ENCODE peak calls at places on chromosomes 13 and 19, in ten cellular contexts. P, B, R, Y, O, K, J, I, A and M are unnamed samples.

GRCh38 chr19:45693168-45693788 is 812 bp downstream of the QPCTL start:
- DNase-seq in P (peak; percentile 79), B (peak; percentile 74), R (peak; percentile 89), Y (peak; percentile 74), O (peak; percentile 21), K (peak; percentile 92), J (peak; percentile 92), I (peak; percentile 27), A (peak; percentile 50), M (peak; percentile 80)

GRCh38 chr19:40640744-40641143 is 39.6 kb downstream of the LTBP4 start:
- DNase-seq in P (no peak), B (peak; percentile 44), R (no peak), Y (peak; percentile 67), O (no peak), K (no peak), J (no peak), I (peak; percentile 37), A (peak; percentile 48), M (no peak)

GRCh38 chr13:84870190-84870589 is 929.0 kb downstream of the SLITRK6 start:
- DNase-seq in P (no peak), B (no peak), R (no peak), Y (no peak), O (no peak), K (peak; percentile 42), J (no peak), I (no peak), A (no peak), M (no peak)

GRCh38 chr13:97211357-97211756 is 10.8 kb upstream of the MBNL2 start:
- DNase-seq in P (no peak), B (no peak), R (no peak), Y (no peak), O (no peak), K (no peak), J (no peak), I (peak; percentile 67), A (peak; percentile 67), M (no peak)

GRCh38 chr19:57664269-57665127 is 4.2 kb upstream of the ZSCAN4 start:
- DNase-seq in P (peak; percentile 46), B (peak; percentile 76), R (peak; percentile 65), Y (peak; percentile 42), O (no peak), K (peak; percentile 71), J (peak; percentile 49), I (peak; percentile 27), A (peak; percentile 50), M (peak; percentile 46)

GRCh38 chr13:43389573-43389972 is 366.2 kb downstream of the DNAJC15 start:
- DNase-seq in P (peak; percentile 2), B (peak; percentile 34), R (no peak), Y (peak; percentile 46), O (no peak), K (no peak), J (no peak), I (no peak), A (no peak), M (no peak)

GRCh38 chr13:31885994-31886393 is 145.6 kb upstream of the FRY start:
- DNase-seq in P (no peak), B (peak; percentile 39), R (no peak), Y (peak; percentile 49), O (no peak), K (no peak), J (no peak), I (no peak), A (peak; percentile 28), M (no peak)

GRCh38 chr13:112065867-112066623 is 904 bp upstream of the SOX1 start:
- DNase-seq in P (no peak), B (no peak), R (no peak), Y (no peak), O (no peak), K (peak; percentile 83), J (no peak), I (no peak), A (no peak), M (no peak)

GRCh38 chr13:86585826-86586225 is 786.6 kb upstream of the SLITRK6 start:
- DNase-seq in P (peak; percentile 53), B (peak; percentile 95), R (no peak), Y (no peak), O (no peak), K (no peak), J (no peak), I (peak; percentile 78), A (peak; percentile 83), M (no peak)

GRCh38 chr13:70023506-70023905 is 84.1 kb upstream of the ATXN8OS start:
- DNase-seq in P (no peak), B (no peak), R (no peak), Y (no peak), O (no peak), K (no peak), J (no peak), I (no peak), A (no peak), M (no peak)

GRCh38 chr13:99704390-99704789 is 203.1 kb downstream of the TM9SF2 start:
- DNase-seq in P (no peak), B (no peak), R (no peak), Y (no peak), O (no peak), K (no peak), J (no peak), I (no peak), A (no peak), M (no peak)

GRCh38 chr19:35549174-35549788 is 3.9 kb downstream of the TMEM147 start:
- DNase-seq in P (peak; percentile 93), B (peak; percentile 81), R (no peak), Y (peak; percentile 78), O (no peak), K (peak; percentile 98), J (peak; percentile 72), I (no peak), A (peak; percentile 50), M (peak; percentile 43)

GRCh38 chr13:30702006-30702405 is 33.3 kb upstream of the ALOX5AP start:
- DNase-seq in P (no peak), B (no peak), R (no peak), Y (no peak), O (no peak), K (no peak), J (no peak), I (no peak), A (no peak), M (no peak)

GRCh38 chr13:43020794-43021193 is 2.6 kb upstream of the DNAJC15 start:
- DNase-seq in P (no peak), B (no peak), R (no peak), Y (no peak), O (no peak), K (no peak), J (no peak), I (no peak), A (no peak), M (no peak)

GRCh38 chr19:35073941-35074340 is 32.4 kb downstream of the HPN start:
- DNase-seq in P (no peak), B (no peak), R (no peak), Y (no peak), O (no peak), K (no peak), J (no peak), I (no peak), A (no peak), M (no peak)

DNA sequence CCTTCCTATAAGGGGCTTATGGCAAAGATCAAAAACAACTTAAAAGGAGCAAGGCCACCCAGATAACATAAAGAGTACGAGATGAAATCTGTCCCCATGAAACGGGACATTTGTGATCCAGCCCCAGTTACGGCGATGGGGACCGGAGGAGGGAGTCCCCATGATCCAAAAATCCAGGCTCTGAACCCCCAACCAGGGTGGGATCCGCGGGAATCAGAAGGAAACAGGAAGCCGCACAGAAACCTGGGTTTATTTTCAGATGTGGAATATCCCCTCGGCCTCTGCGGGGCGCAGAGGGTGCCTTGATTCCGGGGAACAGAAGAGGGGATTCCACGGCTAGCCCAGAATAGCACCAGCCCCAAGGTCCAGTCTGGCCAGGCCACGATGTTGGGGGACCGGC is 5.0 kb downstream of the PTPRS start:
- DNase-seq in P (no peak), B (no peak), R (no peak), Y (no peak), O (no peak), K (no peak), J (no peak), I (no peak), A (no peak), M (no peak)
- TF ChIP-seq CTCF in P (no peak), B (no peak), R (no peak), Y (no peak), O (no peak), K (no peak), J (no peak), I (no peak), A (no peak), M (no peak)

DNA sequence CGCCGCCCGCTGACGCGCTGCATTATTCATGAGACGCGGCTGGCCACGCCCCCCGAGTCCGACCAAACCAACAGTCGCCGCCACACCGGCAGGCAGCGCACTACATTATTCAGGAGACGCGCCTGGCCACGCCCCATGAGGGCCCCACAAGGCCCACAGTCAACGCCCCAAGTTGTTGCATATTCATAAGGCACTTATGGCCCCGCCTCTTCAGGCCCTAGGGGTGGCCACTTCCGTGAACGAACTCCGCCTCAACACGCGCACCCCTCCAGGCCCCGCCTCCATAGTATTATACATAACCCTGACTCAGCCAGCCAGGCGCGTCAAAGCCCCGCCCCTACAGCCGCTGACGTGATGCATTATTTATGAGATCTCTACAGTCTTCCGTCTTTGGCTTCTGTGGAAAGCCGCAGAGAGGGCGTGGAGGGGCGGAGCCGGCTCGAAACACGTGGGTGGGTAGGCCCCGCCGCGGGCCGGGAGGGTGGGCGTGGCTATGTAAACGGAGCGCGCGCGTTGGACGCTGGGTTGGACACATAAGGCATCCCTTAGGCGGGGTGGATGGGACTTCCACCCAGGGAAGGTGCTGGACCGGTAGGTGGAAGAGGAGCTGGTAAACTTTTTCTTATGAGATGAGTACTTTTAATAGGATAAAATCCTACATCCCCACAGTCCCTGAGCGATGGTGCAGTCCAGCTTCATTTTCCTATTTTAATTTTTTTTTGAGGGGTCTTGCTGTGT is 423 bp upstream of the ELL start:
- DNase-seq in P (peak; percentile 100), B (peak; percentile 100), R (peak; percentile 100), Y (peak; percentile 100), O (peak; percentile 100), K (peak; percentile 100), J (peak; percentile 98), I (peak; percentile 99), A (peak; percentile 100), M (peak; percentile 100)
- TF ChIP-seq CTCF in P (no peak), B (peak; percentile 8), R (peak; percentile 38), Y (peak; percentile 35), O (peak; percentile 9), K (no peak), J (no peak), I (no peak), A (no peak), M (no peak)

GRCh38 chr13:77883328-77883727 is 35.3 kb downstream of the EDNRB start:
- DNase-seq in P (no peak), B (no peak), R (no peak), Y (no peak), O (no peak), K (no peak), J (no peak), I (no peak), A (no peak), M (no peak)
- TF ChIP-seq CTCF in P (no peak), B (no peak), R (no peak), Y (no peak), O (no peak), K (no peak), J (no peak), I (no peak), A (no peak), M (no peak)

GRCh38 chr13:72842991-72843390 is 61.1 kb downstream of the PIBF1 start:
- DNase-seq in P (no peak), B (no peak), R (no peak), Y (no peak), O (no peak), K (no peak), J (no peak), I (no peak), A (no peak), M (no peak)

GRCh38 chr13:72839831-72840426 is 58.0 kb downstream of the PIBF1 start:
- DNase-seq in P (peak; percentile 80), B (peak; percentile 59), R (no peak), Y (peak; percentile 64), O (no peak), K (peak; percentile 75), J (peak; percentile 44), I (peak; percentile 16), A (peak; percentile 37), M (peak; percentile 17)
- TF ChIP-seq CTCF in P (peak; percentile 84), B (peak; percentile 65), R (peak; percentile 63), Y (peak; percentile 72), O (peak; percentile 84), K (peak; percentile 86), J (peak; percentile 19), I (peak; percentile 84), A (peak; percentile 63), M (peak; percentile 86)